ENCODE peak calls at places on chromosomes 6 and 20, in six cellular contexts. D, Y, Q, U, I and M are unnamed samples.

GRCh38 chr20:17518339-17519052 is 12.7 kb downstream of the BFSP1 start:
- DNase-seq in D (peak), U (no peak), Y (peak), I (no peak), Q (no peak), M (peak)

GRCh38 chr20:17808357-17808756 is 108.6 kb downstream of the BANF2 start:
- DNase-seq in D (no peak), U (peak), I (peak), Q (peak), Y (peak), M (no peak)

GRCh38 chr6:167268683-167269280 is 22.3 kb upstream of the UNC93A start:
- DNase-seq in Y (no peak), U (no peak), Q (no peak), I (peak), D (no peak), M (no peak)

GRCh38 chr6:69980624-69981023 is 114.3 kb downstream of the COL19A1 start:
- DNase-seq in D (no peak), U (no peak), I (no peak), Y (no peak), Q (no peak), M (no peak)

GRCh38 chr6:96522469-96523009 is 933 bp downstream of the UFL1 start:
- DNase-seq in Q (peak), Y (peak), D (no peak), U (peak), I (peak), M (no peak)

GRCh38 chr20:57713951-57714350 is 4.1 kb upstream of the PMEPA1 start:
- DNase-seq in I (no peak), Y (no peak), Q (no peak), U (no peak), D (no peak), M (no peak)

GRCh38 chr6:65289491-65289890 is 417.5 kb downstream of the EYS start:
- DNase-seq in U (peak), I (no peak), Y (no peak), Q (peak), D (no peak), M (no peak)

GRCh38 chr20:14924433-14924832 is 587.0 kb upstream of the FLRT3 start:
- DNase-seq in D (no peak), Y (no peak), U (no peak), I (no peak), Q (no peak), M (no peak)

GRCh38 chr6:113754291-113754690 is 102.9 kb upstream of the MARCKS start:
- DNase-seq in U (no peak), Q (no peak), Y (no peak), I (no peak), D (no peak), M (no peak)

GRCh38 chr20:53609501-53610445 is 16.1 kb upstream of the ZNF217 start:
- DNase-seq in U (peak), Q (peak), I (no peak), D (no peak), Y (peak), M (peak)

GRCh38 chr20:51661609-51662178 is 106.5 kb downstream of the ATP9A start:
- DNase-seq in D (no peak), Y (peak), U (peak), I (peak), Q (peak), M (no peak)

GRCh38 chr20:62585571-62585970 is 56.7 kb upstream of the SLCO4A1 start:
- DNase-seq in D (no peak), U (no peak), Q (no peak), I (no peak), Y (no peak), M (no peak)

GRCh38 chr6:49540614-49541013 is 9.9 kb upstream of the C6orf141 start:
- DNase-seq in Y (peak), D (no peak), U (no peak), I (no peak), Q (no peak), M (no peak)

GRCh38 chr6:125950293-125950692 is 6.3 kb upstream of the HINT3 start:
- DNase-seq in I (no peak), D (peak), Y (peak), U (peak), Q (peak), M (peak)

GRCh38 chr6:44198684-44199083 is 18.0 kb upstream of the MYMX start:
- DNase-seq in U (no peak), Q (no peak), D (no peak), I (no peak), Y (no peak), M (no peak)

GRCh38 chr6:36769676-36770499 is 69.4 kb downstream of the CPNE5 start:
- DNase-seq in D (no peak), Y (peak), U (peak), Q (peak), I (no peak), M (no peak)

GRCh38 chr20:6583134-6583738 is 184.2 kb upstream of the BMP2 start:
- DNase-seq in Q (peak), Y (peak), D (peak), I (peak), U (peak), M (peak)

GRCh38 chr20:53975761-53976160 is 94.6 kb downstream of the BCAS1 start:
- DNase-seq in I (peak), U (no peak), Y (no peak), Q (no peak), D (no peak), M (no peak)

GRCh38 chr6:168526841-168527281 is 85.9 kb downstream of the SMOC2 start:
- DNase-seq in U (no peak), Y (no peak), D (no peak), Q (no peak), I (no peak), M (no peak)

GRCh38 chr20:62662422-62662821 is 20.1 kb downstream of the SLCO4A1 start:
- DNase-seq in D (no peak), I (no peak), U (peak), Y (peak), Q (peak), M (no peak)

GRCh38 chr6:108760158-108761050 is 87.8 kb upstream of the ARMC2 start:
- DNase-seq in Q (peak), Y (no peak), I (no peak), U (peak), D (no peak), M (no peak)

GRCh38 chr6:14313220-14313619 is 195.6 kb downstream of the CD83 start:
- DNase-seq in Y (no peak), D (no peak), I (no peak), Q (no peak), U (no peak), M (no peak)

GRCh38 chr6:75480425-75480824 is 13.2 kb downstream of the FILIP1 start:
- DNase-seq in Q (peak), I (no peak), Y (no peak), U (peak), D (no peak), M (no peak)

GRCh38 chr6:143223895-143224294 is 163.2 kb downstream of the AIG1 start:
- DNase-seq in U (peak), Y (no peak), Q (no peak), D (no peak), I (peak), M (peak)

GRCh38 chr6:46771556-46771955 is 21.6 kb upstream of the MEP1A start:
- DNase-seq in I (no peak), U (no peak), Q (no peak), D (no peak), Y (no peak), M (no peak)

GRCh38 chr6:156718647-156719394 is 58.4 kb upstream of the ARID1B start:
- DNase-seq in D (peak), Y (peak), Q (peak), U (no peak), I (peak), M (peak)
- H2AFZ ChIP-seq in D (no peak), Y (peak), Q (peak), U (no peak), I (no peak), M (no peak)

GRCh38 chr6:72418495-72418894 is 203.4 kb upstream of the KCNQ5 start:
- DNase-seq in D (no peak), Q (peak), Y (peak), U (peak), I (no peak), M (peak)
- H2AFZ ChIP-seq in D (no peak), Q (peak), Y (peak), U (no peak), I (no peak), M (no peak)

DNA sequence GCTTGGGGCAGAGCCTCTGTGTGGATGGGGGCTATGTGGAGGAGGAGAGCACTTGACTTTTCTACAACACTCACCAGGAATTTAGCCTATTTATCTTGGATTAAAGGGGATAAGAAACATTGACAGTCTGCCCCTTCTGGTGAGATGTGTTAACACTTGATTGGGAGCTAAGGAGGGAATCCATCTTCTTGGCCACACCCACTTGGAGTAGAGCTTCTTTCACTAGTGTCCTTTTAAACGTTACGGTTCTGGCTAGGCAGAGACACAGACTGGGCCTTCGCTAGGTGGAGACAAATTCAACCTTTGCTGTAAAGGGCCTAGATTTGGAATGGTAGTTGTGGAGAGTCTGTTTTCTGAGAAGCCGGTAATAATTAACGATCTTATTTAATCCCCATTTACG is 15.5 kb upstream of the TPBG start:
- DNase-seq in Y (no peak), U (no peak), Q (no peak), D (peak), I (no peak), M (peak)
- H2AFZ ChIP-seq in Y (no peak), U (no peak), Q (peak), D (no peak), I (no peak), M (no peak)

GRCh38 chr6:134316733-134317431 is 1.0 kb downstream of the SGK1 start:
- DNase-seq in Y (no peak), U (no peak), I (no peak), D (no peak), Q (no peak), M (peak)
- H2AFZ ChIP-seq in Y (peak), U (no peak), I (no peak), D (no peak), Q (peak), M (peak)

GRCh38 chr20:20743511-20744169 is 31.2 kb upstream of the RALGAPA2 start:
- DNase-seq in Y (no peak), U (peak), D (peak), I (peak), Q (no peak), M (peak)
- H2AFZ ChIP-seq in Y (no peak), U (no peak), D (peak), I (peak), Q (peak), M (peak)

GRCh38 chr6:6725120-6725833 is 136.8 kb downstream of the LY86 start:
- DNase-seq in Y (no peak), Q (no peak), D (peak), I (no peak), U (no peak), M (peak)

GRCh38 chr6:6725834-6726194 is 137.3 kb downstream of the LY86 start:
- DNase-seq in I (no peak), U (no peak), D (no peak), Q (no peak), Y (no peak), M (no peak)

GRCh38 chr6:6723792-6724318 is 135.3 kb downstream of the LY86 start:
- DNase-seq in Y (no peak), D (no peak), U (no peak), I (peak), Q (no peak), M (no peak)

GRCh38 chr6:6723316-6723715 is 134.8 kb downstream of the LY86 start:
- DNase-seq in I (no peak), Y (no peak), U (no peak), Q (no peak), D (no peak), M (no peak)

DNA sequence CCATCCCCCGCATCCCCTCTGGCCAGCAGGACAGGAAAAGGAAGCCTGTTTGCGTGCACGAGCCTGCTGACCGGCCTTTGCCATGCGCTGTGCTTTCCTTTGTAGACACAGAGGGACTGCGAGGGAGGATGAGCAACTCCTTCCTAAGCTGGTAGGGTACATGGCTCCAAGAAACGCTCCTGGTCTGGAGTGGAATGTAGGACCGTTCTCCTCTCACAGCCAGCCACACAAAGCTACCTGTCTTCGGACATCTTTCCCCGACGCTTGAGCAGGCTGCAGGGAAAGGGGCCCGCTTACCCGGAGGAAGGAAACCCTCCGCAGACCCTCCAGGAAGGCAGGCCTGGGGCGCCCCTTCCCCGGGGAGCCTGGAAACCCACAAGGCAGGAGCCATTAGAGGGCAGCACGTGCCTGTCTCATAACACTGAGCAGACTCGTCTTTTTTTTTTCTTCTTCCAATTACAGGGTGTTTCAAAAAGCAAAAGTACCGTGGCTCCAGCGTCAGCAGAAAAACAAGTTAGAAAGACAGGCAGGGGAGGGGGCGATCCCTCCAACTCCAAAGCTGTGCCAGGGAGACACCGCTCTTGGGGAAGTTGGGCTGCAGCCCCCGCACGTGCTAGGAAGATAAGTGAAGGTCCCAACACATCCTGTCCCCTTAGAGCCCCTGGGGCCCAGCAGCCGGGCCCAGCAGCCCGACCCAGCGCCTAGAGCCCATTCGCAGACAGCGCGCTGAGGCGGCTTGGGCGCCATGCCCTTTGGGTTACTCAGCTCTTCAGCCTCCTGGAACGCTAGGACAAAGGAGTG is 136.0 kb downstream of the LY86 start:
- DNase-seq in D (peak), U (peak), I (peak), Y (peak), Q (peak), M (peak)
- H2AFZ ChIP-seq in D (no peak), U (peak), I (peak), Y (peak), Q (peak), M (peak)